ENCODE peak calls at places on chromosome 21, in seven cellular contexts. One of them, this sample, is unnamed.

GRCh38 chr21:42316891-42317290 is 1.7 kb upstream of the TFF3 start:
- DNase-seq in A172: no peak
- DNase-seq in coronary artery: peak; percentile 58
- DNase-seq in neural crest cell: no peak
- DNase-seq in hypothalamus: no peak
- DNase-seq in NCI-H2081 treated with DMSO at 0.1 percent for 48 hours: no peak
- DNase-seq in stimulated activated CD4-positive, alpha-beta T cell treated with anti-CD3 and anti-CD28 coated beads, Interleukin-2, amount 100 ng/mL, for 48 hours: no peak
- DNase-seq in this sample: peak; percentile 92

GRCh38 chr21:36155603-36156338 is 853 bp upstream of the DOP1B start:
- DNase-seq in A172: no peak
- DNase-seq in hypothalamus: no peak
- DNase-seq in coronary artery: no peak
- DNase-seq in neural crest cell: no peak
- DNase-seq in NCI-H2081 treated with DMSO at 0.1 percent for 48 hours: no peak
- DNase-seq in stimulated activated CD4-positive, alpha-beta T cell treated with anti-CD3 and anti-CD28 coated beads, Interleukin-2, amount 100 ng/mL, for 48 hours: no peak
- DNase-seq in this sample: peak; percentile 74

GRCh38 chr21:31491617-31492016 is 147.6 kb upstream of the TIAM1 start:
- DNase-seq in coronary artery: no peak
- DNase-seq in stimulated activated CD4-positive, alpha-beta T cell treated with anti-CD3 and anti-CD28 coated beads, Interleukin-2, amount 100 ng/mL, for 48 hours: no peak
- DNase-seq in neural crest cell: no peak
- DNase-seq in NCI-H2081 treated with DMSO at 0.1 percent for 48 hours: no peak
- DNase-seq in hypothalamus: no peak
- DNase-seq in A172: no peak
- DNase-seq in this sample: no peak

GRCh38 chr21:38027901-38028300 is 111.6 kb upstream of the KCNJ6 start:
- DNase-seq in neural crest cell: no peak
- DNase-seq in coronary artery: no peak
- DNase-seq in NCI-H2081 treated with DMSO at 0.1 percent for 48 hours: no peak
- DNase-seq in stimulated activated CD4-positive, alpha-beta T cell treated with anti-CD3 and anti-CD28 coated beads, Interleukin-2, amount 100 ng/mL, for 48 hours: no peak
- DNase-seq in A172: peak; percentile 97
- DNase-seq in hypothalamus: no peak
- DNase-seq in this sample: no peak

GRCh38 chr21:43733060-43733459 is 14.1 kb downstream of the PDXK start:
- DNase-seq in stimulated activated CD4-positive, alpha-beta T cell treated with anti-CD3 and anti-CD28 coated beads, Interleukin-2, amount 100 ng/mL, for 48 hours: no peak
- DNase-seq in coronary artery: no peak
- DNase-seq in hypothalamus: no peak
- DNase-seq in neural crest cell: no peak
- DNase-seq in NCI-H2081 treated with DMSO at 0.1 percent for 48 hours: no peak
- DNase-seq in A172: no peak
- DNase-seq in this sample: no peak

GRCh38 chr21:36232641-36233040 is 76.0 kb downstream of the DOP1B start:
- DNase-seq in hypothalamus: no peak
- DNase-seq in coronary artery: no peak
- DNase-seq in neural crest cell: no peak
- DNase-seq in NCI-H2081 treated with DMSO at 0.1 percent for 48 hours: no peak
- DNase-seq in A172: no peak
- DNase-seq in stimulated activated CD4-positive, alpha-beta T cell treated with anti-CD3 and anti-CD28 coated beads, Interleukin-2, amount 100 ng/mL, for 48 hours: no peak
- DNase-seq in this sample: no peak

GRCh38 chr21:42677339-42678117 is 24.1 kb downstream of the PDE9A start:
- DNase-seq in neural crest cell: no peak
- DNase-seq in hypothalamus: no peak
- DNase-seq in coronary artery: no peak
- DNase-seq in stimulated activated CD4-positive, alpha-beta T cell treated with anti-CD3 and anti-CD28 coated beads, Interleukin-2, amount 100 ng/mL, for 48 hours: no peak
- DNase-seq in A172: peak; percentile 69
- DNase-seq in NCI-H2081 treated with DMSO at 0.1 percent for 48 hours: no peak
- DNase-seq in this sample: no peak

GRCh38 chr21:25334046-25334730 is 273.1 kb downstream of the MRPL39 start:
- DNase-seq in NCI-H2081 treated with DMSO at 0.1 percent for 48 hours: no peak
- DNase-seq in neural crest cell: no peak
- DNase-seq in A172: peak; percentile 86
- DNase-seq in hypothalamus: no peak
- DNase-seq in stimulated activated CD4-positive, alpha-beta T cell treated with anti-CD3 and anti-CD28 coated beads, Interleukin-2, amount 100 ng/mL, for 48 hours: no peak
- DNase-seq in coronary artery: no peak
- DNase-seq in this sample: no peak

GRCh38 chr21:15250384-15250783 is 185.6 kb upstream of the NRIP1 start:
- DNase-seq in stimulated activated CD4-positive, alpha-beta T cell treated with anti-CD3 and anti-CD28 coated beads, Interleukin-2, amount 100 ng/mL, for 48 hours: no peak
- DNase-seq in A172: no peak
- DNase-seq in NCI-H2081 treated with DMSO at 0.1 percent for 48 hours: no peak
- DNase-seq in neural crest cell: no peak
- DNase-seq in coronary artery: no peak
- DNase-seq in hypothalamus: no peak
- DNase-seq in this sample: no peak

GRCh38 chr21:41168391-41169257 is 664 bp downstream of the BACE2 start:
- DNase-seq in NCI-H2081 treated with DMSO at 0.1 percent for 48 hours: no peak
- DNase-seq in coronary artery: peak; percentile 84
- DNase-seq in neural crest cell: peak; percentile 37
- DNase-seq in stimulated activated CD4-positive, alpha-beta T cell treated with anti-CD3 and anti-CD28 coated beads, Interleukin-2, amount 100 ng/mL, for 48 hours: no peak
- DNase-seq in A172: peak; percentile 57
- DNase-seq in hypothalamus: peak; percentile 9
- DNase-seq in this sample: peak; percentile 67

GRCh38 chr21:36202721-36203602 is 46.3 kb downstream of the DOP1B start:
- DNase-seq in A172: no peak
- DNase-seq in NCI-H2081 treated with DMSO at 0.1 percent for 48 hours: no peak
- DNase-seq in stimulated activated CD4-positive, alpha-beta T cell treated with anti-CD3 and anti-CD28 coated beads, Interleukin-2, amount 100 ng/mL, for 48 hours: no peak
- DNase-seq in coronary artery: no peak
- DNase-seq in hypothalamus: no peak
- DNase-seq in neural crest cell: no peak
- DNase-seq in this sample: no peak

GRCh38 chr21:42508371-42508770 is 5.3 kb upstream of the SLC37A1 start:
- DNase-seq in coronary artery: no peak
- DNase-seq in NCI-H2081 treated with DMSO at 0.1 percent for 48 hours: no peak
- DNase-seq in neural crest cell: no peak
- DNase-seq in stimulated activated CD4-positive, alpha-beta T cell treated with anti-CD3 and anti-CD28 coated beads, Interleukin-2, amount 100 ng/mL, for 48 hours: no peak
- DNase-seq in A172: no peak
- DNase-seq in hypothalamus: no peak
- DNase-seq in this sample: no peak

GRCh38 chr21:45364464-45365185 is 40.3 kb upstream of the COL18A1 start:
- DNase-seq in neural crest cell: no peak
- DNase-seq in stimulated activated CD4-positive, alpha-beta T cell treated with anti-CD3 and anti-CD28 coated beads, Interleukin-2, amount 100 ng/mL, for 48 hours: no peak
- DNase-seq in NCI-H2081 treated with DMSO at 0.1 percent for 48 hours: no peak
- DNase-seq in A172: peak; percentile 87
- DNase-seq in coronary artery: no peak
- DNase-seq in hypothalamus: no peak
- DNase-seq in this sample: no peak

GRCh38 chr21:23455676-23456075 is 2151.6 kb downstream of the MRPL39 start:
- DNase-seq in stimulated activated CD4-positive, alpha-beta T cell treated with anti-CD3 and anti-CD28 coated beads, Interleukin-2, amount 100 ng/mL, for 48 hours: no peak
- DNase-seq in coronary artery: no peak
- DNase-seq in A172: no peak
- DNase-seq in NCI-H2081 treated with DMSO at 0.1 percent for 48 hours: no peak
- DNase-seq in neural crest cell: no peak
- DNase-seq in hypothalamus: no peak
- DNase-seq in this sample: no peak

GRCh38 chr21:28818663-28819278 is 173.9 kb downstream of the LTN1 start:
- DNase-seq in A172: no peak
- DNase-seq in stimulated activated CD4-positive, alpha-beta T cell treated with anti-CD3 and anti-CD28 coated beads, Interleukin-2, amount 100 ng/mL, for 48 hours: no peak
- DNase-seq in coronary artery: no peak
- DNase-seq in hypothalamus: no peak
- DNase-seq in NCI-H2081 treated with DMSO at 0.1 percent for 48 hours: no peak
- DNase-seq in neural crest cell: no peak
- DNase-seq in this sample: no peak

GRCh38 chr21:34967509-34968289 is 81.4 kb downstream of the RUNX1 start:
- DNase-seq in neural crest cell: no peak
- DNase-seq in stimulated activated CD4-positive, alpha-beta T cell treated with anti-CD3 and anti-CD28 coated beads, Interleukin-2, amount 100 ng/mL, for 48 hours: no peak
- DNase-seq in A172: peak; percentile 65
- DNase-seq in hypothalamus: no peak
- DNase-seq in coronary artery: no peak
- DNase-seq in NCI-H2081 treated with DMSO at 0.1 percent for 48 hours: no peak
- DNase-seq in this sample: no peak

GRCh38 chr21:40765771-40766170 is 81.2 kb downstream of the DSCAM start:
- DNase-seq in coronary artery: no peak
- DNase-seq in A172: no peak
- DNase-seq in stimulated activated CD4-positive, alpha-beta T cell treated with anti-CD3 and anti-CD28 coated beads, Interleukin-2, amount 100 ng/mL, for 48 hours: no peak
- DNase-seq in hypothalamus: no peak
- DNase-seq in neural crest cell: no peak
- DNase-seq in NCI-H2081 treated with DMSO at 0.1 percent for 48 hours: no peak
- DNase-seq in this sample: no peak

GRCh38 chr21:17775431-17776126 is 43.6 kb downstream of the C21orf91 start:
- DNase-seq in hypothalamus: no peak
- DNase-seq in NCI-H2081 treated with DMSO at 0.1 percent for 48 hours: no peak
- DNase-seq in A172: no peak
- DNase-seq in coronary artery: no peak
- DNase-seq in neural crest cell: no peak
- DNase-seq in stimulated activated CD4-positive, alpha-beta T cell treated with anti-CD3 and anti-CD28 coated beads, Interleukin-2, amount 100 ng/mL, for 48 hours: no peak
- DNase-seq in this sample: peak; percentile 75

GRCh38 chr21:29433366-29434059 is 134.8 kb downstream of the BACH1 start:
- DNase-seq in hypothalamus: no peak
- DNase-seq in A172: no peak
- DNase-seq in stimulated activated CD4-positive, alpha-beta T cell treated with anti-CD3 and anti-CD28 coated beads, Interleukin-2, amount 100 ng/mL, for 48 hours: no peak
- DNase-seq in neural crest cell: no peak
- DNase-seq in coronary artery: no peak
- DNase-seq in NCI-H2081 treated with DMSO at 0.1 percent for 48 hours: no peak
- DNase-seq in this sample: no peak

GRCh38 chr21:38126677-38127271 is 130.0 kb upstream of the KCNJ15 start:
- DNase-seq in A172: peak; percentile 68
- DNase-seq in neural crest cell: peak; percentile 75
- DNase-seq in hypothalamus: peak; percentile 14
- DNase-seq in NCI-H2081 treated with DMSO at 0.1 percent for 48 hours: no peak
- DNase-seq in coronary artery: no peak
- DNase-seq in stimulated activated CD4-positive, alpha-beta T cell treated with anti-CD3 and anti-CD28 coated beads, Interleukin-2, amount 100 ng/mL, for 48 hours: peak; percentile 60
- DNase-seq in this sample: peak; percentile 53

GRCh38 chr21:34609244-34609950 is 5.5 kb downstream of the RCAN1 start:
- DNase-seq in hypothalamus: no peak
- DNase-seq in NCI-H2081 treated with DMSO at 0.1 percent for 48 hours: no peak
- DNase-seq in stimulated activated CD4-positive, alpha-beta T cell treated with anti-CD3 and anti-CD28 coated beads, Interleukin-2, amount 100 ng/mL, for 48 hours: no peak
- DNase-seq in neural crest cell: no peak
- DNase-seq in A172: no peak
- DNase-seq in coronary artery: no peak
- DNase-seq in this sample: no peak

GRCh38 chr21:45865106-45865835 is 116.3 kb upstream of the COL6A1 start:
- DNase-seq in coronary artery: peak; percentile 26
- DNase-seq in NCI-H2081 treated with DMSO at 0.1 percent for 48 hours: no peak
- DNase-seq in neural crest cell: no peak
- DNase-seq in stimulated activated CD4-positive, alpha-beta T cell treated with anti-CD3 and anti-CD28 coated beads, Interleukin-2, amount 100 ng/mL, for 48 hours: no peak
- DNase-seq in hypothalamus: no peak
- DNase-seq in A172: peak; percentile 87
- DNase-seq in this sample: peak; percentile 18

GRCh38 chr21:36889401-36889800 is 77.1 kb downstream of the HLCS start:
- DNase-seq in coronary artery: no peak
- DNase-seq in A172: no peak
- DNase-seq in neural crest cell: no peak
- DNase-seq in hypothalamus: no peak
- DNase-seq in stimulated activated CD4-positive, alpha-beta T cell treated with anti-CD3 and anti-CD28 coated beads, Interleukin-2, amount 100 ng/mL, for 48 hours: no peak
- DNase-seq in NCI-H2081 treated with DMSO at 0.1 percent for 48 hours: no peak
- DNase-seq in this sample: no peak

GRCh38 chr21:15441060-15441493 is 288.7 kb upstream of the USP25 start:
- DNase-seq in coronary artery: no peak
- DNase-seq in NCI-H2081 treated with DMSO at 0.1 percent for 48 hours: no peak
- DNase-seq in A172: no peak
- DNase-seq in neural crest cell: peak; percentile 47
- DNase-seq in hypothalamus: no peak
- DNase-seq in stimulated activated CD4-positive, alpha-beta T cell treated with anti-CD3 and anti-CD28 coated beads, Interleukin-2, amount 100 ng/mL, for 48 hours: no peak
- DNase-seq in this sample: no peak

GRCh38 chr21:15400905-15401304 is 328.9 kb upstream of the USP25 start:
- DNase-seq in hypothalamus: no peak
- DNase-seq in neural crest cell: no peak
- DNase-seq in coronary artery: no peak
- DNase-seq in A172: peak; percentile 6
- DNase-seq in stimulated activated CD4-positive, alpha-beta T cell treated with anti-CD3 and anti-CD28 coated beads, Interleukin-2, amount 100 ng/mL, for 48 hours: no peak
- DNase-seq in NCI-H2081 treated with DMSO at 0.1 percent for 48 hours: no peak
- DNase-seq in this sample: no peak

GRCh38 chr21:45935628-45936027 is 45.9 kb upstream of the COL6A1 start:
- DNase-seq in A172: peak; percentile 17
- DNase-seq in NCI-H2081 treated with DMSO at 0.1 percent for 48 hours: no peak
- DNase-seq in neural crest cell: no peak
- DNase-seq in stimulated activated CD4-positive, alpha-beta T cell treated with anti-CD3 and anti-CD28 coated beads, Interleukin-2, amount 100 ng/mL, for 48 hours: no peak
- DNase-seq in hypothalamus: no peak
- DNase-seq in coronary artery: no peak
- DNase-seq in this sample: no peak

GRCh38 chr21:31526040-31526439 is 133.5 kb upstream of the SOD1 start:
- DNase-seq in hypothalamus: no peak
- DNase-seq in neural crest cell: no peak
- DNase-seq in coronary artery: no peak
- DNase-seq in stimulated activated CD4-positive, alpha-beta T cell treated with anti-CD3 and anti-CD28 coated beads, Interleukin-2, amount 100 ng/mL, for 48 hours: no peak
- DNase-seq in A172: peak; percentile 89
- DNase-seq in NCI-H2081 treated with DMSO at 0.1 percent for 48 hours: no peak
- DNase-seq in this sample: no peak

GRCh38 chr21:46116846-46117585 is 19.1 kb downstream of the COL6A2 start:
- DNase-seq in stimulated activated CD4-positive, alpha-beta T cell treated with anti-CD3 and anti-CD28 coated beads, Interleukin-2, amount 100 ng/mL, for 48 hours: no peak
- DNase-seq in hypothalamus: no peak
- DNase-seq in coronary artery: peak; percentile 58
- DNase-seq in neural crest cell: no peak
- DNase-seq in NCI-H2081 treated with DMSO at 0.1 percent for 48 hours: no peak
- DNase-seq in A172: peak; percentile 76
- DNase-seq in this sample: peak; percentile 25

GRCh38 chr21:39060485-39061099 is 122.7 kb downstream of the PSMG1 start:
- DNase-seq in coronary artery: no peak
- DNase-seq in stimulated activated CD4-positive, alpha-beta T cell treated with anti-CD3 and anti-CD28 coated beads, Interleukin-2, amount 100 ng/mL, for 48 hours: no peak
- DNase-seq in neural crest cell: no peak
- DNase-seq in hypothalamus: no peak
- DNase-seq in A172: no peak
- DNase-seq in NCI-H2081 treated with DMSO at 0.1 percent for 48 hours: no peak
- DNase-seq in this sample: no peak

GRCh38 chr21:45480701-45481500 is 61.3 kb downstream of the SLC19A1 start:
- DNase-seq in hypothalamus: no peak
- DNase-seq in NCI-H2081 treated with DMSO at 0.1 percent for 48 hours: no peak
- DNase-seq in neural crest cell: no peak
- DNase-seq in A172: no peak
- DNase-seq in stimulated activated CD4-positive, alpha-beta T cell treated with anti-CD3 and anti-CD28 coated beads, Interleukin-2, amount 100 ng/mL, for 48 hours: no peak
- DNase-seq in coronary artery: no peak
- DNase-seq in this sample: no peak

GRCh38 chr21:46515109-46515508 is 56.4 kb downstream of the DIP2A start:
- DNase-seq in neural crest cell: no peak
- DNase-seq in A172: no peak
- DNase-seq in stimulated activated CD4-positive, alpha-beta T cell treated with anti-CD3 and anti-CD28 coated beads, Interleukin-2, amount 100 ng/mL, for 48 hours: no peak
- DNase-seq in coronary artery: no peak
- DNase-seq in NCI-H2081 treated with DMSO at 0.1 percent for 48 hours: no peak
- DNase-seq in hypothalamus: peak; percentile 39
- DNase-seq in this sample: no peak